ENCODE peak calls at places on chromosomes 11 and 22, in eight cellular contexts. K is A673, G is uterus, O is SJSA1, D is kidney, A is mucosa of descending colon, F is psoas muscle, Q is left ventricle myocardium inferior. W is an unnamed sample.
A peak's percentile ranks its signal among the peaks of the same experiment; 100 is the strongest.

GRCh38 chr11:33689506-33689905 is 11.1 kb downstream of the C11orf91 start:
- DNase-seq in K (no peak), G (no peak), O (no peak), D (no peak), A (no peak), F (no peak), Q (no peak), W (no peak)

GRCh38 chr11:57146301-57146700 is 35.5 kb upstream of the LRRC55 start:
- DNase-seq in K (no peak), G (no peak), O (no peak), D (no peak), A (no peak), F (no peak), Q (no peak), W (no peak)

GRCh38 chr11:73335204-73335923 is 27.3 kb downstream of the ARHGEF17 start:
- DNase-seq in K (peak; percentile 94), G (peak; percentile 87), O (peak; percentile 72), D (peak; percentile 90), A (peak; percentile 87), F (peak; percentile 82), Q (peak; percentile 85), W (peak; percentile 83)

GRCh38 chr22:22531770-22532546 is 11.9 kb upstream of the ZNF280A start:
- DNase-seq in K (no peak), G (no peak), O (no peak), D (no peak), A (no peak), F (no peak), Q (no peak), W (no peak)

GRCh38 chr11:70230151-70230839 is 27.2 kb downstream of the FADD start:
- DNase-seq in K (no peak), G (no peak), O (no peak), D (no peak), A (no peak), F (no peak), Q (no peak), W (no peak)

GRCh38 chr11:102288745-102289083 is 28.6 kb upstream of the BIRC3 start:
- DNase-seq in K (no peak), G (no peak), O (no peak), D (no peak), A (no peak), F (no peak), Q (no peak), W (no peak)

GRCh38 chr11:123474994-123475393 is 44.9 kb downstream of the GRAMD1B start:
- DNase-seq in K (no peak), G (no peak), O (no peak), D (no peak), A (no peak), F (no peak), Q (no peak), W (no peak)

GRCh38 chr11:19220903-19221682 is 19.3 kb upstream of the CSRP3 start:
- DNase-seq in K (no peak), G (no peak), O (no peak), D (no peak), A (no peak), F (no peak), Q (no peak), W (peak; percentile 69)

GRCh38 chr22:17845790-17846189 is 71.5 kb upstream of the BID start:
- DNase-seq in K (no peak), G (peak; percentile 70), O (no peak), D (no peak), A (no peak), F (no peak), Q (no peak), W (no peak)

GRCh38 chr11:79702303-79702702 is 261.5 kb upstream of the TENM4 start:
- DNase-seq in K (no peak), G (no peak), O (no peak), D (no peak), A (no peak), F (no peak), Q (no peak), W (no peak)

GRCh38 chr11:72429626-72430025 is 4.7 kb downstream of the CLPB start:
- DNase-seq in K (no peak), G (no peak), O (no peak), D (no peak), A (no peak), F (no peak), Q (no peak), W (no peak)

GRCh38 chr22:24952837-24953293 is 349 bp downstream of the KIAA1671 start:
- DNase-seq in K (peak; percentile 62), G (peak; percentile 45), O (no peak), D (peak; percentile 86), A (peak; percentile 65), F (peak; percentile 47), Q (peak; percentile 41), W (peak; percentile 55)

GRCh38 chr11:116543099-116543498 is 229.7 kb downstream of the BUD13 start:
- DNase-seq in K (no peak), G (no peak), O (no peak), D (peak; percentile 2), A (no peak), F (no peak), Q (no peak), W (no peak)

GRCh38 chr11:116542386-116542785 is 230.4 kb downstream of the BUD13 start:
- DNase-seq in K (no peak), G (no peak), O (no peak), D (peak; percentile 7), A (no peak), F (no peak), Q (no peak), W (no peak)

GRCh38 chr11:116545912-116546311 is 226.9 kb downstream of the BUD13 start:
- DNase-seq in K (no peak), G (no peak), O (no peak), D (no peak), A (no peak), F (no peak), Q (no peak), W (no peak)

GRCh38 chr11:116547571-116547970 is 225.2 kb downstream of the BUD13 start:
- DNase-seq in K (no peak), G (no peak), O (no peak), D (no peak), A (no peak), F (no peak), Q (no peak), W (no peak)

DNA sequence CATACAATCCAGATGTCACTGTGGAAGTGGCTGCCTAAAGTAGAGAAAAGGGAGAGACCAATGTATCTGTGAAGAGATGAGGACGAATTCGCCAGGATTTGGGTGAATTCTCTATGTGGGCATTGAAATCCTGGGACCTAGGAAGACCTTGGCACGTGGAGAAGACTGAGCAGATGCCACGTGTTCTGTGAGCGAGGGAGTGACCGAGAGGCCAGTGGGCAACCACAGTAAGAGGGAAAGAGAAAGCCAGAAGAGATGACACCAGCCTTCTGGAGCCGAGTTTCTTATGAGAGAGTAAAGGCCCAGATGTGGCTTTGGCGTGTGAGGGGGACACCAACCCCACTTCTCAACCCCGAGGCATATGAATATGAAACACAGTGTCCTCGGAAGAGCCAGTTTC is 228.1 kb downstream of the BUD13 start:
- DNase-seq in K (no peak), G (no peak), O (no peak), D (peak; percentile 16), A (no peak), F (no peak), Q (no peak), W (no peak)
- H3K4me3 ChIP-seq in K (no peak overlapping the region), G (no peak overlapping the region), O (no peak overlapping the region), D (no peak overlapping the region), A (no peak overlapping the region), F (no peak overlapping the region), Q (no peak overlapping the region), W (peak overlapping the region; percentile 2)

GRCh38 chr22:36282078-36282831 is 29.3 kb downstream of the APOL1 start:
- DNase-seq in K (no peak), G (no peak), O (no peak), D (no peak), A (no peak), F (no peak), Q (no peak), W (no peak)
- H3K36me3 ChIP-seq in K (peaks cover 45% of the 10 kb centered on the region), G (no peaks in the 10 kb centered on the region), O (peaks cover 84% of the 10 kb centered on the region), D (peaks cover 39% of the 10 kb centered on the region), A (peaks cover 45% of the 10 kb centered on the region), F (peaks cover 8% of the 10 kb centered on the region), Q (peaks cover 70% of the 10 kb centered on the region), W (peaks cover 48% of the 10 kb centered on the region)

GRCh38 chr11:47355283-47356128 is 3.0 kb upstream of the MYBPC3 start:
- DNase-seq in K (peak; percentile 99), G (peak; percentile 93), O (peak; percentile 96), D (peak; percentile 95), A (peak; percentile 100), F (peak; percentile 95), Q (peak; percentile 96), W (peak; percentile 93)
- H3K4me3 ChIP-seq in K (peak overlapping the region; percentile 50), G (peak overlapping the region; percentile 51), O (peak overlapping the region; percentile 37), D (peak overlapping the region; percentile 61), A (no peak overlapping the region), F (peak overlapping the region; percentile 74), Q (peak overlapping the region; percentile 72), W (peak overlapping the region; percentile 12)

DNA sequence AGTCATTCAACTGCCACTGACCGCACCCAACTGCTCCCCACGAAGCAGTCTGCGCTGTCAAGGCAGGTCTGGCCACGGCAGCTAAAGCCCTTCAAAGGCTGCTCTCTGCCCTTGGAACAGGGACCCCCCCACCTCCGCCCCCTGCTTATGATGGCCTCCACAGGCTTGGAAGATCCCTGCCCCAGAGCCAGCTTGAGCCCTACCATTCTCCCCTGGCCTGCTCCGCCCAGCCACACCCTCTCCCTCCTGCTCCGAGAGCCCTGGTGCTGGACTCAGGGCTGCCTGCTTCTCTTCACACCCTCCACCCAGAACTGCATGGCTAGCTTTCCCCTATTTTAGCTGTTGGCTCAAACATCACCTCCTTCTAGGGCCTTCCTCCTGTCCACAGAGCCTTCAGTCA is 19.0 kb downstream of the ZMAT5 start:
- DNase-seq in K (no peak), G (no peak), O (no peak), D (no peak), A (no peak), F (no peak), Q (no peak), W (no peak)
- H3K36me3 ChIP-seq in K (no peaks in the 10 kb centered on the region), G (no peaks in the 10 kb centered on the region), O (peaks cover 17% of the 10 kb centered on the region), D (peaks cover 6% of the 10 kb centered on the region), A (no peaks in the 10 kb centered on the region), F (no peaks in the 10 kb centered on the region), Q (peaks cover 52% of the 10 kb centered on the region), W (peaks cover 36% of the 10 kb centered on the region)

GRCh38 chr11:124482362-124483147 is 37.1 kb upstream of the OR8B8 start:
- DNase-seq in K (peak; percentile 82), G (no peak), O (no peak), D (no peak), A (no peak), F (no peak), Q (no peak), W (no peak)

GRCh38 chr11:124483422-124483821 is 37.9 kb upstream of the OR8B8 start:
- DNase-seq in K (peak; percentile 36), G (no peak), O (no peak), D (no peak), A (no peak), F (no peak), Q (no peak), W (no peak)

GRCh38 chr11:124481365-124482323 is 36.1 kb upstream of the OR8B8 start:
- DNase-seq in K (peak; percentile 96), G (no peak), O (no peak), D (no peak), A (peak; percentile 12), F (no peak), Q (no peak), W (no peak)
- H3K4me3 ChIP-seq in K (peak overlapping the region; percentile 37), G (no peak overlapping the region), O (peak overlapping the region; percentile 24), D (peak overlapping the region; percentile 32), A (no peak overlapping the region), F (peak overlapping the region; percentile 20), Q (peak overlapping the region; percentile 52), W (no peak overlapping the region)

GRCh38 chr11:65183201-65183891 is 1.6 kb downstream of the CAPN1 start:
- DNase-seq in K (no peak), G (no peak), O (peak; percentile 51), D (peak; percentile 91), A (peak; percentile 29), F (no peak), Q (no peak), W (peak; percentile 46)
- H3K36me3 ChIP-seq in K (no peaks in the 10 kb centered on the region), G (no peaks in the 10 kb centered on the region), O (peaks cover 66% of the 10 kb centered on the region), D (peaks cover 8% of the 10 kb centered on the region), A (peaks cover 9% of the 10 kb centered on the region), F (no peaks in the 10 kb centered on the region), Q (peaks cover 30% of the 10 kb centered on the region), W (peaks cover 9% of the 10 kb centered on the region)